ENCODE peak calls at places on chromosome 7, in ten cellular contexts. L is ACHN; F is CD4-positive, alpha-beta T cell; V is AG04449; Q is activated T-helper 1 cell treated with Interleukin-2 at 50 U/mL for 16 hours; D is GM18507; Y is neural progenitor cell; H is lung microvascular endothelial cell; O is stimulated activated CD8-positive, alpha-beta memory T cell treated with anti-CD3 and anti-CD28 coated beads, Interleukin-4, amount 100 ng/mL, for 48 hours; A is EH. X is an unnamed sample.

GRCh38 chr7:94875221-94875620 is 32.2 kb upstream of the PPP1R9A start:
- DNase-seq in L (no peak), F (no peak), V (no peak), Q (no peak), D (no peak), Y (no peak), H (no peak), O (no peak), A (no peak), X (no peak)

GRCh38 chr7:945556-946255 is 8.8 kb downstream of the ADAP1 start:
- DNase-seq in L (no peak), F (no peak), V (no peak), Q (no peak), D (no peak), Y (no peak), H (no peak), O (no peak), A (no peak), X (no peak)

GRCh38 chr7:16836481-16836880 is 31.7 kb upstream of the AGR2 start:
- DNase-seq in L (no peak), F (no peak), V (no peak), Q (no peak), D (no peak), Y (no peak), H (no peak), O (no peak), A (peak), X (no peak)

GRCh38 chr7:151389768-151390593 is 19.9 kb downstream of the WDR86 start:
- DNase-seq in L (no peak), F (no peak), V (no peak), Q (no peak), D (no peak), Y (no peak), H (no peak), O (no peak), A (no peak), X (no peak)

GRCh38 chr7:90580051-90580450 is 16.1 kb upstream of the CDK14 start:
- DNase-seq in L (no peak), F (no peak), V (no peak), Q (no peak), D (no peak), Y (no peak), H (no peak), O (no peak), A (no peak), X (no peak)

GRCh38 chr7:158487546-158488224 is 99.9 kb downstream of the PTPRN2 start:
- DNase-seq in L (no peak), F (no peak), V (no peak), Q (no peak), D (no peak), Y (no peak), H (no peak), O (no peak), A (no peak), X (no peak)

GRCh38 chr7:99739699-99740572 is 4.9 kb upstream of the CYP3A7 start:
- DNase-seq in L (no peak), F (no peak), V (no peak), Q (no peak), D (no peak), Y (no peak), H (no peak), O (no peak), A (no peak), X (no peak)

GRCh38 chr7:128108641-128109423 is 77.6 kb upstream of the LRRC4 start:
- DNase-seq in L (no peak), F (no peak), V (no peak), Q (no peak), D (peak), Y (no peak), H (no peak), O (no peak), A (no peak), X (no peak)

GRCh38 chr7:2633538-2634264 is 1.9 kb downstream of the TTYH3 start:
- DNase-seq in L (peak), F (no peak), V (no peak), Q (no peak), D (no peak), Y (no peak), H (peak), O (peak), A (peak), X (peak)

GRCh38 chr7:111708072-111708471 is 145.8 kb upstream of the IMMP2L start:
- DNase-seq in L (no peak), F (no peak), V (no peak), Q (no peak), D (no peak), Y (no peak), H (no peak), O (no peak), A (peak), X (peak)

GRCh38 chr7:54629771-54630170 is 87.6 kb downstream of the VSTM2A start:
- DNase-seq in L (no peak), F (no peak), V (no peak), Q (no peak), D (no peak), Y (no peak), H (no peak), O (no peak), A (no peak), X (no peak)

GRCh38 chr7:148819697-148820332 is 64.3 kb downstream of the EZH2 start:
- DNase-seq in L (peak), F (no peak), V (no peak), Q (no peak), D (no peak), Y (no peak), H (no peak), O (no peak), A (peak), X (peak)

GRCh38 chr7:13848576-13849527 is 140.6 kb downstream of the ETV1 start:
- DNase-seq in L (no peak), F (no peak), V (no peak), Q (no peak), D (no peak), Y (peak), H (peak), O (no peak), A (no peak), X (no peak)

GRCh38 chr7:132526111-132526741 is 50.0 kb downstream of the PLXNA4 start:
- DNase-seq in L (no peak), F (no peak), V (no peak), Q (no peak), D (no peak), Y (no peak), H (no peak), O (no peak), A (no peak), X (no peak)

GRCh38 chr7:779480-779879 is 52.4 kb upstream of the PRKAR1B start:
- DNase-seq in L (no peak), F (no peak), V (no peak), Q (no peak), D (no peak), Y (no peak), H (no peak), O (no peak), A (no peak), X (no peak)

GRCh38 chr7:1408466-1408865 is 50.8 kb downstream of the MICALL2 start:
- DNase-seq in L (no peak), F (no peak), V (no peak), Q (no peak), D (no peak), Y (no peak), H (no peak), O (no peak), A (no peak), X (no peak)

GRCh38 chr7:2006231-2006771 is 226.4 kb downstream of the MAD1L1 start:
- DNase-seq in L (no peak), F (no peak), V (no peak), Q (no peak), D (no peak), Y (no peak), H (no peak), O (no peak), A (no peak), X (no peak)

GRCh38 chr7:157876469-157877285 is 539.9 kb downstream of the DNAJB6 start:
- DNase-seq in L (no peak), F (no peak), V (no peak), Q (no peak), D (no peak), Y (peak), H (no peak), O (no peak), A (no peak), X (no peak)

GRCh38 chr7:16514271-16514670 is 12.4 kb upstream of the LRRC72 start:
- DNase-seq in L (no peak), F (no peak), V (no peak), Q (no peak), D (no peak), Y (no peak), H (no peak), O (no peak), A (no peak), X (no peak)

GRCh38 chr7:76515999-76516443 is 5.7 kb downstream of the UPK3B start:
- DNase-seq in L (no peak), F (no peak), V (no peak), Q (no peak), D (no peak), Y (no peak), H (no peak), O (no peak), A (peak), X (no peak)

GRCh38 chr7:76424413-76425111 is at the start of gene ZP3:
- DNase-seq in L (no peak), F (no peak), V (no peak), Q (no peak), D (no peak), Y (no peak), H (no peak), O (no peak), A (no peak), X (no peak)

X was measured in HFFc6.